ENCODE peak calls at places on chromosomes 3 and 15, in eight cellular contexts. G, J, P, B, Z, F, E and C are unnamed samples.
A peak's percentile ranks its signal among the peaks of the same experiment; 100 is the strongest.

GRCh38 chr15:88745696-88746095 is 57.5 kb upstream of the ACAN start:
- DNase-seq in G (no peak), J (no peak), P (no peak), B (peak; percentile 55), Z (no peak), F (no peak), E (peak; percentile 88), C (no peak)

GRCh38 chr15:56942118-56942517 is 23.7 kb downstream of the TCF12 start:
- DNase-seq in G (no peak), J (no peak), P (no peak), B (no peak), Z (no peak), F (no peak), E (no peak), C (no peak)

GRCh38 chr3:133855772-133856171 is 39.9 kb downstream of the RAB6B start:
- DNase-seq in G (no peak), J (no peak), P (no peak), B (no peak), Z (peak; percentile 12), F (no peak), E (peak; percentile 3), C (no peak)

GRCh38 chr3:45892161-45892560 is 5.8 kb downstream of the CCR9 start:
- DNase-seq in G (no peak), J (no peak), P (no peak), B (no peak), Z (no peak), F (no peak), E (no peak), C (no peak)

GRCh38 chr3:72580246-72580756 is 267.9 kb downstream of the SHQ1 start:
- DNase-seq in G (no peak), J (no peak), P (no peak), B (no peak), Z (no peak), F (no peak), E (no peak), C (no peak)

GRCh38 chr3:13137808-13138565 is 64.8 kb upstream of the IQSEC1 start:
- DNase-seq in G (no peak), J (no peak), P (no peak), B (no peak), Z (peak; percentile 47), F (no peak), E (no peak), C (no peak)

GRCh38 chr3:81684739-81685395 is 76.6 kb downstream of the GBE1 start:
- DNase-seq in G (no peak), J (no peak), P (no peak), B (peak; percentile 24), Z (no peak), F (no peak), E (peak; percentile 51), C (no peak)

GRCh38 chr15:47439146-47439869 is 278.0 kb upstream of the SEMA6D start:
- DNase-seq in G (no peak), J (no peak), P (no peak), B (no peak), Z (no peak), F (peak; percentile 75), E (no peak), C (no peak)

GRCh38 chr3:85355572-85355971 is 396.8 kb downstream of the CADM2 start:
- DNase-seq in G (no peak), J (no peak), P (no peak), B (no peak), Z (no peak), F (no peak), E (no peak), C (no peak)

GRCh38 chr3:9349321-9350117 is 13.3 kb upstream of the THUMPD3 start:
- DNase-seq in G (no peak), J (no peak), P (peak; percentile 47), B (peak; percentile 87), Z (no peak), F (peak; percentile 52), E (peak; percentile 88), C (no peak)

GRCh38 chr3:50292924-50293801 is 934 bp upstream of the IFRD2 start:
- DNase-seq in G (no peak), J (no peak), P (no peak), B (no peak), Z (peak; percentile 62), F (no peak), E (no peak), C (no peak)

GRCh38 chr3:44338010-44338827 is at the start of gene TCAIM:
- DNase-seq in G (peak; percentile 99), J (peak; percentile 99), P (peak; percentile 99), B (peak; percentile 90), Z (peak; percentile 99), F (peak; percentile 98), E (peak; percentile 94), C (peak; percentile 98)

GRCh38 chr3:117252208-117252607 is 542.6 kb downstream of the TUSC7 start:
- DNase-seq in G (no peak), J (no peak), P (no peak), B (peak; percentile 26), Z (no peak), F (peak; percentile 83), E (no peak), C (no peak)

GRCh38 chr15:70447927-70448698 is 315.2 kb downstream of the UACA start:
- DNase-seq in G (no peak), J (no peak), P (no peak), B (peak; percentile 8), Z (no peak), F (no peak), E (no peak), C (no peak)

GRCh38 chr3:133258358-133258757 is 141.5 kb upstream of the BFSP2 start:
- DNase-seq in G (no peak), J (no peak), P (no peak), B (no peak), Z (no peak), F (no peak), E (no peak), C (no peak)

GRCh38 chr3:123272547-123272946 is 70.8 kb downstream of the SEC22A start:
- DNase-seq in G (no peak), J (no peak), P (no peak), B (peak; percentile 39), Z (no peak), F (no peak), E (peak; percentile 24), C (no peak)

GRCh38 chr15:100901702-100902435 is 17.3 kb upstream of the LRRK1 start:
- DNase-seq in G (no peak), J (no peak), P (no peak), B (no peak), Z (peak; percentile 61), F (no peak), E (peak; percentile 44), C (no peak)

GRCh38 chr3:84987709-84988504 is 29.1 kb downstream of the CADM2 start:
- DNase-seq in G (no peak), J (no peak), P (no peak), B (no peak), Z (no peak), F (no peak), E (no peak), C (no peak)

GRCh38 chr15:100785181-100786138 is 94.2 kb upstream of the ALDH1A3 start:
- DNase-seq in G (no peak), J (peak; percentile 78), P (peak; percentile 54), B (no peak), Z (peak; percentile 25), F (no peak), E (peak; percentile 33), C (no peak)

GRCh38 chr15:77781131-77782051 is 148.7 kb upstream of the LINGO1 start:
- DNase-seq in G (no peak), J (no peak), P (no peak), B (no peak), Z (no peak), F (no peak), E (no peak), C (no peak)

GRCh38 chr15:55532944-55533343 is 24.9 kb upstream of the DNAAF4 start:
- DNase-seq in G (no peak), J (no peak), P (no peak), B (no peak), Z (no peak), F (no peak), E (no peak), C (no peak)

GRCh38 chr15:40343512-40343911 is 2.8 kb upstream of the CCDC9B start:
- DNase-seq in G (no peak), J (no peak), P (peak; percentile 17), B (peak; percentile 97), Z (peak; percentile 89), F (peak; percentile 93), E (peak; percentile 96), C (no peak)
- H3K4me3 ChIP-seq in G (no peak overlapping the region), J (no peak overlapping the region), P (no peak overlapping the region), B (no peak overlapping the region), Z (no peak overlapping the region), F (no peak overlapping the region), E (peak overlapping the region; percentile 7), C (no peak overlapping the region)

DNA sequence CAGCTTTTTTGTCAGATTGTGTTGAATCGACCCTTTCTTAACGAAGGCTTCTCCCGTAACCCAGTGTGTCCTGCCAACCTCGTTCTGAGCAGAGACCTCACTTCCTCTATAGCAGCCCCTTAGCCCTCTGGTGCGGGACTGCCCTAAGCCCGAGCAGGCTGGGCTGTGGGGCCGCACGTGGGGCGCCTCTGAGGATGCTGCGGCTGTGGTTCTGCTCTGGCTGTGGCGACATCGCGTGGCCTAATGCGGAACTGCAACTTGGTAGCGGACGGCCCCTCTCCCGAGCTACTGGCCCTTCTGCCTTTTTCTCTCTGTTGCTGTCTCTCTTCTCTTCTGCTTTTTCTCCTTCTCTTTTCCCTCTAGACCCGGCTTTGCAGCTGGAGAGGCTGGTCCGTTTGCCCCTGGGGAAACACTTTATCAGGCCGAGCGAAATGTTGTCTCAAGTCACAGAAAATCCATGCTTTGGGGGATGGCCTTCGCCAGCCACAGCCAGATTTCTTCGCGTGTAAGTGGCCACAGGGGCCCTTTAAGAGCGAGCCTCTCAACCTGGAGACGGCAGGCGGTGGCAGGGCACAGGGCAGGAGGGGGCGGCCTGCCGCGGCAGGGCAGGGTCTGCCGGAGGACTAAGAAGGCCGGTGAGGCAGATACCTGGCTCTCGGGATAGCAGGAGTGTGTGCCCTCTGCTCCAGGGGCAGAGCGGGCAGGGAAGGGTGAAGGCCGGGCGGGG is 19.4 kb upstream of the KIF23 start:
- DNase-seq in G (peak; percentile 67), J (peak; percentile 94), P (peak; percentile 76), B (peak; percentile 32), Z (peak; percentile 85), F (peak; percentile 71), E (peak; percentile 58), C (peak; percentile 70)
- H3K4me3 ChIP-seq in G (no peak overlapping the region), J (no peak overlapping the region), P (no peak overlapping the region), B (no peak overlapping the region), Z (peak overlapping the region; percentile 46), F (no peak overlapping the region), E (no peak overlapping the region), C (no peak overlapping the region)

DNA sequence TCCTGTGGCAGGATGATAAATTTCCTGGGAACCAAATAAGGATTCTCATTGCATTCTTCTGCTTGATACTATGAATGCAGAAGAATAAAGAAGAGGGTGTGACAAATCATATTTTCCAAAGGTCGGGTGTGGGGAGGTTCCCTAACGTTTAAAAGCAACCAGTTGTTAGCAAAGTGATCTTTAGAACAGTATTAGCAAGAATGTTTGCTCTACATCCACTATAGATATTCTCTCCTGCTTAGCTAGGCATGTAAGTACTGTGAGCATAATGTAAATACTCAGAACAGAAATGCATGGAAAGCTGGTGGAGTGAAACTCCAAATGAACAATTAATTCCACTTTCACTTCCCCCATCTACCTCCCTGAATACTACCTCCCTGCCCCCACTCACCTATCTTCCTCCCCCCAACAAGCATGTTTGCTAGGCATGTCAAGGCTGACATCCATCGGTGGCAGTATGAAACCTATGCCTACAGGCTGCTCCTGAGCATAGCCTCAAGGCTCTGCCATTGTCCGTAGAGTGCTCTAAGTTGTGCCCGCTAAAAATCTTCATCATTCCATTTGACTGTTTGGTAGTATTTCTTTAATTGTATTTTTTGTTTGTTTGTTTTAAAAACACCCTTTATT is 329.7 kb downstream of the TIGIT start:
- DNase-seq in G (no peak), J (no peak), P (peak; percentile 4), B (no peak), Z (no peak), F (peak; percentile 39), E (peak; percentile 21), C (no peak)
- H3K4me3 ChIP-seq in G (no peak overlapping the region), J (peak overlapping the region; percentile 57), P (no peak overlapping the region), B (peak overlapping the region; percentile 71), Z (peak overlapping the region; percentile 62), F (peak overlapping the region; percentile 88), E (peak overlapping the region; percentile 70), C (peak overlapping the region; percentile 2)

GRCh38 chr3:104291878-104292277 is 1074.8 kb upstream of the ALCAM start:
- DNase-seq in G (no peak), J (no peak), P (no peak), B (no peak), Z (no peak), F (no peak), E (peak; percentile 5), C (no peak)
- H3K4me3 ChIP-seq in G (peak overlapping the region; percentile 37), J (peak overlapping the region; percentile 30), P (no peak overlapping the region), B (no peak overlapping the region), Z (peak overlapping the region; percentile 36), F (no peak overlapping the region), E (peak overlapping the region; percentile 38), C (no peak overlapping the region)